ENCODE peak calls at places on chromosome 11, in ten cellular contexts. V is NCI-H69; R is HS-5; H is cardiac fibroblast; W is NCI-H524; M is activated CD8-positive, alpha-beta memory T cell treated with anti-CD3 and anti-CD28 coated beads for 24 hours; O is amniotic stem cell; K is pons; X is endothelial cell; C is effector memory CD4-positive, alpha-beta T cell. P is an unnamed sample.

GRCh38 chr11:84261707-84262106 is 975.5 kb upstream of the CCDC90B start:
- DNase-seq in O (no peak), H (no peak), R (no peak), V (peak; percentile 40), W (no peak), C (no peak), K (no peak), M (no peak), X (peak; percentile 24), P (peak; percentile 73)

GRCh38 chr11:69524291-69524882 is 42.9 kb downstream of the LINC01488 start:
- DNase-seq in O (no peak), W (no peak), R (no peak), V (no peak), K (no peak), H (peak; percentile 23), C (no peak), X (no peak), M (no peak), P (no peak)

GRCh38 chr11:44307340-44308099 is 2.4 kb downstream of the ALX4 start:
- DNase-seq in K (no peak), V (no peak), C (no peak), W (no peak), H (no peak), R (no peak), M (no peak), X (no peak), O (no peak), P (no peak)

GRCh38 chr11:82927264-82927880 is 25.8 kb downstream of the DDIAS start:
- DNase-seq in K (peak; percentile 67), R (peak; percentile 35), H (peak; percentile 68), V (peak; percentile 77), X (no peak), W (peak; percentile 28), M (no peak), O (peak; percentile 39), C (no peak), P (peak; percentile 68)

GRCh38 chr11:64320556-64320955 is 2.6 kb downstream of the PRDX5 start:
- DNase-seq in X (no peak), M (no peak), H (no peak), C (no peak), K (no peak), V (no peak), O (no peak), W (no peak), R (no peak), P (no peak)

GRCh38 chr11:27423125-27423524 is 49.5 kb downstream of the LGR4 start:
- DNase-seq in X (no peak), O (no peak), C (no peak), V (peak; percentile 99), M (no peak), K (no peak), H (peak; percentile 97), W (no peak), R (peak; percentile 60), P (no peak)

GRCh38 chr11:44446996-44447771 is 118.3 kb upstream of the CD82 start:
- DNase-seq in M (peak; percentile 30), V (no peak), R (no peak), O (no peak), X (no peak), K (no peak), C (no peak), W (no peak), H (no peak), P (no peak)

GRCh38 chr11:71251159-71251721 is 1.1 kb downstream of the SHANK2 start:
- DNase-seq in X (peak; percentile 44), V (peak; percentile 57), M (no peak), O (no peak), R (no peak), K (no peak), H (peak; percentile 19), C (no peak), W (no peak), P (no peak)

GRCh38 chr11:12119502-12119901 is 9.1 kb downstream of the MICAL2 start:
- DNase-seq in W (no peak), H (no peak), V (peak; percentile 89), R (no peak), C (no peak), K (no peak), M (no peak), X (no peak), O (no peak), P (no peak)

GRCh38 chr11:114078423-114078822 is 18.9 kb downstream of the ZBTB16 start:
- DNase-seq in R (no peak), K (no peak), V (peak; percentile 69), O (no peak), X (no peak), M (no peak), H (no peak), W (no peak), C (no peak), P (no peak)

GRCh38 chr11:2831826-2832717 is 53.5 kb downstream of the CDKN1C start:
- DNase-seq in K (no peak), C (no peak), M (no peak), H (no peak), X (no peak), W (no peak), R (no peak), O (no peak), V (no peak), P (no peak)

P was measured in NCI-H82.